ENCODE peak calls at places on chromosome 1, in seven cellular contexts. N is iPS-NIHi11; W is Right ventricle myocardium superior; M is NT2/D1; F is stimulated activated CD4-positive, alpha-beta T cell treated with anti-CD3 and anti-CD28 coated beads, Interleukin-2, amount 100 ng/mL, for 24 hours; A is progenitor cell of endocrine pancreas; Z is RWPE1. X is an unnamed sample.

GRCh38 chr1:192530254-192530653 is 45.3 kb upstream of the RGS1 start:
- DNase-seq in N (no peak), W (no peak), M (no peak), F (no peak), A (no peak), Z (no peak), X (no peak)

GRCh38 chr1:15919316-15919715 is 56.6 kb downstream of the ZBTB17 start:
- DNase-seq in N (no peak), W (no peak), M (no peak), F (peak; percentile 67), A (no peak), Z (peak; percentile 72), X (no peak)

GRCh38 chr1:18560692-18561091 is 70.0 kb upstream of the PAX7 start:
- DNase-seq in N (no peak), W (no peak), M (no peak), F (no peak), A (no peak), Z (no peak), X (no peak)

GRCh38 chr1:24540906-24541710 is 14.8 kb upstream of the NCMAP start:
- DNase-seq in N (no peak), W (no peak), M (no peak), F (no peak), A (no peak), Z (peak; percentile 40), X (no peak)

GRCh38 chr1:159009287-159009686 is 420 bp upstream of the IFI16 start:
- DNase-seq in N (no peak), W (no peak), M (no peak), F (no peak), A (no peak), Z (no peak), X (no peak)

GRCh38 chr1:93447481-93448291 is at the start of gene FNBP1L:
- DNase-seq in N (peak; percentile 98), W (peak; percentile 84), M (peak; percentile 75), F (peak; percentile 74), A (peak; percentile 82), Z (peak; percentile 87), X (peak; percentile 81)

GRCh38 chr1:53091841-53092645 is 30.0 kb downstream of the PODN start:
- DNase-seq in N (no peak), W (peak; percentile 83), M (no peak), F (no peak), A (no peak), Z (no peak), X (peak; percentile 80)

GRCh38 chr1:161365207-161365606 is 2.5 kb downstream of the CFAP126 start:
- DNase-seq in N (no peak), W (no peak), M (no peak), F (no peak), A (no peak), Z (no peak), X (no peak)

GRCh38 chr1:43934279-43934985 is 831 bp downstream of the ARTN start:
- DNase-seq in N (peak; percentile 86), W (peak; percentile 74), M (peak; percentile 91), F (peak; percentile 71), A (peak; percentile 67), Z (peak; percentile 67), X (peak; percentile 55)

GRCh38 chr1:107496002-107496401 is 355.2 kb downstream of the NTNG1 start:
- DNase-seq in N (no peak), W (no peak), M (no peak), F (no peak), A (no peak), Z (no peak), X (no peak)

GRCh38 chr1:93453911-93454310 is 6.0 kb downstream of the FNBP1L start:
- DNase-seq in N (no peak), W (no peak), M (no peak), F (no peak), A (no peak), Z (peak; percentile 71), X (no peak)

GRCh38 chr1:219174672-219175564 is 1.2 kb downstream of the LYPLAL1 start:
- DNase-seq in N (peak; percentile 21), W (no peak), M (peak; percentile 22), F (peak; percentile 1), A (no peak), Z (peak; percentile 41), X (peak; percentile 16)

GRCh38 chr1:14282583-14283186 is 315.8 kb upstream of the KAZN start:
- DNase-seq in N (peak; percentile 24), W (no peak), M (no peak), F (no peak), A (no peak), Z (no peak), X (no peak)

GRCh38 chr1:17624540-17625256 is 85.2 kb downstream of the ARHGEF10L start:
- DNase-seq in N (no peak), W (peak; percentile 80), M (no peak), F (no peak), A (no peak), Z (peak; percentile 78), X (peak; percentile 67)

GRCh38 chr1:4050998-4051397 is 150.9 kb upstream of the C1orf174 start:
- DNase-seq in N (no peak), W (no peak), M (no peak), F (no peak), A (no peak), Z (no peak), X (no peak)

GRCh38 chr1:206492589-206492988 is 14.7 kb upstream of the RASSF5 start:
- DNase-seq in N (no peak), W (no peak), M (no peak), F (no peak), A (no peak), Z (no peak), X (no peak)

GRCh38 chr1:223363057-223363855 is 720 bp downstream of the SUSD4 start:
- DNase-seq in N (peak; percentile 35), W (peak; percentile 64), M (no peak), F (peak; percentile 37), A (peak; percentile 24), Z (no peak), X (peak; percentile 52)

GRCh38 chr1:203082571-203083462 is 3.0 kb downstream of the MYOG start:
- DNase-seq in N (peak; percentile 44), W (no peak), M (no peak), F (no peak), A (no peak), Z (no peak), X (peak; percentile 14)

GRCh38 chr1:9558271-9558945 is 19.1 kb downstream of the SLC25A33 start:
- DNase-seq in N (no peak), W (no peak), M (no peak), F (no peak), A (no peak), Z (no peak), X (no peak)

GRCh38 chr1:174040387-174040786 is 18.2 kb upstream of the RC3H1 start:
- DNase-seq in N (no peak), W (no peak), M (no peak), F (no peak), A (no peak), Z (peak; percentile 51), X (no peak)

GRCh38 chr1:206897175-206897574 is at the start of gene IL24:
- DNase-seq in N (no peak), W (no peak), M (no peak), F (peak; percentile 73), A (no peak), Z (no peak), X (no peak)

GRCh38 chr1:1438531-1439381 is 3.3 kb downstream of the VWA1 start:
- DNase-seq in N (no peak), W (peak; percentile 28), M (no peak), F (no peak), A (no peak), Z (no peak), X (no peak)

GRCh38 chr1:230809205-230809990 is 58.9 kb downstream of the C1orf198 start:
- DNase-seq in N (no peak), W (no peak), M (no peak), F (no peak), A (no peak), Z (no peak), X (no peak)

GRCh38 chr1:234977891-234978396 is 150.7 kb downstream of the TOMM20 start:
- DNase-seq in N (no peak), W (no peak), M (no peak), F (no peak), A (no peak), Z (no peak), X (no peak)

X was measured in heart right ventricle.